ENCODE peak calls at places on chromosomes 4 and X, in nine cellular contexts. One of them, this sample, is unnamed.

GRCh38 chr4:186202490-186203140 is 11.2 kb downstream of the CYP4V2 start:
- DNase-seq in astrocyte of the spinal cord: no peak
- DNase-seq in progenitor cell of endocrine pancreas: no peak
- DNase-seq in CD8-positive, alpha-beta memory T cell: no peak
- DNase-seq in cardiac fibroblast: no peak
- DNase-seq in activated T-cell treated with anti-CD3 and anti-CD28 coated beads for 1 hour: no peak
- DNase-seq in activated CD8-positive, alpha-beta memory T cell treated with anti-CD3 and anti-CD28 coated beads for 1 hour: no peak
- DNase-seq in upper lobe of left lung: no peak
- DNase-seq in stimulated activated CD8-positive, alpha-beta memory T cell treated with anti-CD3 and anti-CD28 coated beads, Interleukin-4, amount 100 ng/mL, for 1 hour: no peak
- DNase-seq in this sample: no peak

GRCh38 chrX:131617182-131617581 is 73.3 kb downstream of the OR13H1 start:
- DNase-seq in activated T-cell treated with anti-CD3 and anti-CD28 coated beads for 1 hour: no peak
- DNase-seq in cardiac fibroblast: peak
- DNase-seq in CD8-positive, alpha-beta memory T cell: no peak
- DNase-seq in astrocyte of the spinal cord: peak
- DNase-seq in progenitor cell of endocrine pancreas: no peak
- DNase-seq in upper lobe of left lung: no peak
- DNase-seq in activated CD8-positive, alpha-beta memory T cell treated with anti-CD3 and anti-CD28 coated beads for 1 hour: no peak
- DNase-seq in stimulated activated CD8-positive, alpha-beta memory T cell treated with anti-CD3 and anti-CD28 coated beads, Interleukin-4, amount 100 ng/mL, for 1 hour: no peak
- DNase-seq in this sample: no peak

GRCh38 chrX:46327229-46328081 is 217.8 kb downstream of the ZNF674 start:
- DNase-seq in activated T-cell treated with anti-CD3 and anti-CD28 coated beads for 1 hour: no peak
- DNase-seq in astrocyte of the spinal cord: peak
- DNase-seq in activated CD8-positive, alpha-beta memory T cell treated with anti-CD3 and anti-CD28 coated beads for 1 hour: no peak
- DNase-seq in upper lobe of left lung: peak
- DNase-seq in progenitor cell of endocrine pancreas: peak
- DNase-seq in stimulated activated CD8-positive, alpha-beta memory T cell treated with anti-CD3 and anti-CD28 coated beads, Interleukin-4, amount 100 ng/mL, for 1 hour: no peak
- DNase-seq in cardiac fibroblast: peak
- DNase-seq in CD8-positive, alpha-beta memory T cell: no peak
- DNase-seq in this sample: peak

GRCh38 chrX:38426785-38427184 is 74.4 kb downstream of the OTC start:
- DNase-seq in stimulated activated CD8-positive, alpha-beta memory T cell treated with anti-CD3 and anti-CD28 coated beads, Interleukin-4, amount 100 ng/mL, for 1 hour: no peak
- DNase-seq in activated CD8-positive, alpha-beta memory T cell treated with anti-CD3 and anti-CD28 coated beads for 1 hour: no peak
- DNase-seq in upper lobe of left lung: no peak
- DNase-seq in progenitor cell of endocrine pancreas: no peak
- DNase-seq in CD8-positive, alpha-beta memory T cell: no peak
- DNase-seq in activated T-cell treated with anti-CD3 and anti-CD28 coated beads for 1 hour: no peak
- DNase-seq in cardiac fibroblast: peak
- DNase-seq in astrocyte of the spinal cord: no peak
- DNase-seq in this sample: peak

GRCh38 chr4:145069361-145069760 is 28.6 kb downstream of the ANAPC10 start:
- DNase-seq in astrocyte of the spinal cord: peak
- DNase-seq in activated T-cell treated with anti-CD3 and anti-CD28 coated beads for 1 hour: no peak
- DNase-seq in cardiac fibroblast: no peak
- DNase-seq in upper lobe of left lung: no peak
- DNase-seq in progenitor cell of endocrine pancreas: no peak
- DNase-seq in stimulated activated CD8-positive, alpha-beta memory T cell treated with anti-CD3 and anti-CD28 coated beads, Interleukin-4, amount 100 ng/mL, for 1 hour: no peak
- DNase-seq in CD8-positive, alpha-beta memory T cell: no peak
- DNase-seq in activated CD8-positive, alpha-beta memory T cell treated with anti-CD3 and anti-CD28 coated beads for 1 hour: no peak
- DNase-seq in this sample: no peak

GRCh38 chrX:11423362-11423818 is 130.2 kb downstream of the AMELX start:
- DNase-seq in stimulated activated CD8-positive, alpha-beta memory T cell treated with anti-CD3 and anti-CD28 coated beads, Interleukin-4, amount 100 ng/mL, for 1 hour: no peak
- DNase-seq in upper lobe of left lung: peak
- DNase-seq in activated T-cell treated with anti-CD3 and anti-CD28 coated beads for 1 hour: no peak
- DNase-seq in cardiac fibroblast: peak
- DNase-seq in activated CD8-positive, alpha-beta memory T cell treated with anti-CD3 and anti-CD28 coated beads for 1 hour: no peak
- DNase-seq in astrocyte of the spinal cord: peak
- DNase-seq in CD8-positive, alpha-beta memory T cell: no peak
- DNase-seq in progenitor cell of endocrine pancreas: no peak
- DNase-seq in this sample: peak

GRCh38 chrX:40434947-40435346 is 145.8 kb upstream of the ATP6AP2 start:
- DNase-seq in activated CD8-positive, alpha-beta memory T cell treated with anti-CD3 and anti-CD28 coated beads for 1 hour: no peak
- DNase-seq in CD8-positive, alpha-beta memory T cell: no peak
- DNase-seq in astrocyte of the spinal cord: peak
- DNase-seq in upper lobe of left lung: no peak
- DNase-seq in cardiac fibroblast: peak
- DNase-seq in activated T-cell treated with anti-CD3 and anti-CD28 coated beads for 1 hour: no peak
- DNase-seq in stimulated activated CD8-positive, alpha-beta memory T cell treated with anti-CD3 and anti-CD28 coated beads, Interleukin-4, amount 100 ng/mL, for 1 hour: no peak
- DNase-seq in progenitor cell of endocrine pancreas: no peak
- DNase-seq in this sample: no peak

GRCh38 chr4:81786063-81786763 is 314.5 kb upstream of the RASGEF1B start:
- DNase-seq in activated T-cell treated with anti-CD3 and anti-CD28 coated beads for 1 hour: no peak
- DNase-seq in progenitor cell of endocrine pancreas: no peak
- DNase-seq in stimulated activated CD8-positive, alpha-beta memory T cell treated with anti-CD3 and anti-CD28 coated beads, Interleukin-4, amount 100 ng/mL, for 1 hour: no peak
- DNase-seq in cardiac fibroblast: peak
- DNase-seq in CD8-positive, alpha-beta memory T cell: no peak
- DNase-seq in upper lobe of left lung: no peak
- DNase-seq in activated CD8-positive, alpha-beta memory T cell treated with anti-CD3 and anti-CD28 coated beads for 1 hour: no peak
- DNase-seq in astrocyte of the spinal cord: peak
- DNase-seq in this sample: no peak

GRCh38 chrX:66677430-66677829 is 38.6 kb upstream of the EDA2R start:
- DNase-seq in stimulated activated CD8-positive, alpha-beta memory T cell treated with anti-CD3 and anti-CD28 coated beads, Interleukin-4, amount 100 ng/mL, for 1 hour: no peak
- DNase-seq in activated T-cell treated with anti-CD3 and anti-CD28 coated beads for 1 hour: no peak
- DNase-seq in upper lobe of left lung: no peak
- DNase-seq in cardiac fibroblast: peak
- DNase-seq in astrocyte of the spinal cord: peak
- DNase-seq in progenitor cell of endocrine pancreas: no peak
- DNase-seq in activated CD8-positive, alpha-beta memory T cell treated with anti-CD3 and anti-CD28 coated beads for 1 hour: no peak
- DNase-seq in CD8-positive, alpha-beta memory T cell: no peak
- DNase-seq in this sample: no peak

GRCh38 chrX:51281758-51282318 is 50.8 kb upstream of the NUDT10 start:
- DNase-seq in activated CD8-positive, alpha-beta memory T cell treated with anti-CD3 and anti-CD28 coated beads for 1 hour: no peak
- DNase-seq in CD8-positive, alpha-beta memory T cell: no peak
- DNase-seq in astrocyte of the spinal cord: no peak
- DNase-seq in stimulated activated CD8-positive, alpha-beta memory T cell treated with anti-CD3 and anti-CD28 coated beads, Interleukin-4, amount 100 ng/mL, for 1 hour: no peak
- DNase-seq in activated T-cell treated with anti-CD3 and anti-CD28 coated beads for 1 hour: no peak
- DNase-seq in cardiac fibroblast: no peak
- DNase-seq in upper lobe of left lung: no peak
- DNase-seq in progenitor cell of endocrine pancreas: no peak
- DNase-seq in this sample: no peak

GRCh38 chr4:107913283-107913899 is 18.0 kb upstream of the CYP2U1 start:
- DNase-seq in astrocyte of the spinal cord: peak
- DNase-seq in progenitor cell of endocrine pancreas: peak
- DNase-seq in activated T-cell treated with anti-CD3 and anti-CD28 coated beads for 1 hour: peak
- DNase-seq in activated CD8-positive, alpha-beta memory T cell treated with anti-CD3 and anti-CD28 coated beads for 1 hour: no peak
- DNase-seq in CD8-positive, alpha-beta memory T cell: no peak
- DNase-seq in cardiac fibroblast: peak
- DNase-seq in stimulated activated CD8-positive, alpha-beta memory T cell treated with anti-CD3 and anti-CD28 coated beads, Interleukin-4, amount 100 ng/mL, for 1 hour: no peak
- DNase-seq in upper lobe of left lung: peak
- DNase-seq in this sample: peak

GRCh38 chr4:103443324-103443723 is 245.2 kb upstream of the CENPE start:
- DNase-seq in stimulated activated CD8-positive, alpha-beta memory T cell treated with anti-CD3 and anti-CD28 coated beads, Interleukin-4, amount 100 ng/mL, for 1 hour: no peak
- DNase-seq in activated T-cell treated with anti-CD3 and anti-CD28 coated beads for 1 hour: no peak
- DNase-seq in astrocyte of the spinal cord: no peak
- DNase-seq in activated CD8-positive, alpha-beta memory T cell treated with anti-CD3 and anti-CD28 coated beads for 1 hour: no peak
- DNase-seq in upper lobe of left lung: no peak
- DNase-seq in CD8-positive, alpha-beta memory T cell: no peak
- DNase-seq in cardiac fibroblast: no peak
- DNase-seq in progenitor cell of endocrine pancreas: no peak
- DNase-seq in this sample: no peak

GRCh38 chrX:77160301-77160700 is 286.9 kb upstream of the FGF16 start:
- DNase-seq in upper lobe of left lung: no peak
- DNase-seq in progenitor cell of endocrine pancreas: no peak
- DNase-seq in cardiac fibroblast: no peak
- DNase-seq in stimulated activated CD8-positive, alpha-beta memory T cell treated with anti-CD3 and anti-CD28 coated beads, Interleukin-4, amount 100 ng/mL, for 1 hour: no peak
- DNase-seq in astrocyte of the spinal cord: no peak
- DNase-seq in CD8-positive, alpha-beta memory T cell: no peak
- DNase-seq in activated T-cell treated with anti-CD3 and anti-CD28 coated beads for 1 hour: no peak
- DNase-seq in activated CD8-positive, alpha-beta memory T cell treated with anti-CD3 and anti-CD28 coated beads for 1 hour: no peak
- DNase-seq in this sample: no peak